ENCODE peak calls at places on chromosomes 5 and 9, in four cellular contexts. J is IMR-90, N is H9, H is mesendoderm. C is an unnamed sample.

GRCh38 chr5:116084231-116084630 is 594 bp upstream of the COMMD10 start:
- DNase-seq in J (peak), H (peak), N (no peak), C (no peak)

GRCh38 chr9:28808042-28808441 is 1234.8 kb upstream of the C9orf72 start:
- DNase-seq in H (no peak), J (no peak), N (no peak), C (no peak)

GRCh38 chr9:2087500-2088313 is 72.6 kb downstream of the SMARCA2 start:
- DNase-seq in N (no peak), H (peak), J (peak), C (no peak)

GRCh38 chr5:89992201-89992600 is 417.4 kb downstream of the CETN3 start:
- DNase-seq in J (no peak), N (no peak), H (no peak), C (no peak)

GRCh38 chr5:7876867-7877266 is 7.9 kb downstream of the MTRR start:
- DNase-seq in N (no peak), J (peak), H (no peak), C (no peak)

GRCh38 chr5:173974688-173975239 is 14.2 kb upstream of the C5orf47 start:
- DNase-seq in J (no peak), H (no peak), N (no peak), C (no peak)

GRCh38 chr9:4465910-4466309 is 24.4 kb upstream of the SLC1A1 start:
- DNase-seq in J (no peak), H (no peak), N (no peak), C (no peak)

GRCh38 chr9:734831-735511 is 106.5 kb upstream of the DMRT1 start:
- DNase-seq in J (peak), H (no peak), N (no peak), C (no peak)

GRCh38 chr5:55187370-55187769 is 14.4 kb upstream of the CDC20B start:
- DNase-seq in N (no peak), J (no peak), H (peak), C (no peak)

GRCh38 chr9:19216466-19216865 is 14.0 kb upstream of the DENND4C start:
- DNase-seq in J (no peak), H (no peak), N (no peak), C (no peak)

GRCh38 chr9:9912459-9912858 is 700.3 kb downstream of the PTPRD start:
- DNase-seq in N (no peak), H (no peak), J (no peak), C (no peak)

DNA sequence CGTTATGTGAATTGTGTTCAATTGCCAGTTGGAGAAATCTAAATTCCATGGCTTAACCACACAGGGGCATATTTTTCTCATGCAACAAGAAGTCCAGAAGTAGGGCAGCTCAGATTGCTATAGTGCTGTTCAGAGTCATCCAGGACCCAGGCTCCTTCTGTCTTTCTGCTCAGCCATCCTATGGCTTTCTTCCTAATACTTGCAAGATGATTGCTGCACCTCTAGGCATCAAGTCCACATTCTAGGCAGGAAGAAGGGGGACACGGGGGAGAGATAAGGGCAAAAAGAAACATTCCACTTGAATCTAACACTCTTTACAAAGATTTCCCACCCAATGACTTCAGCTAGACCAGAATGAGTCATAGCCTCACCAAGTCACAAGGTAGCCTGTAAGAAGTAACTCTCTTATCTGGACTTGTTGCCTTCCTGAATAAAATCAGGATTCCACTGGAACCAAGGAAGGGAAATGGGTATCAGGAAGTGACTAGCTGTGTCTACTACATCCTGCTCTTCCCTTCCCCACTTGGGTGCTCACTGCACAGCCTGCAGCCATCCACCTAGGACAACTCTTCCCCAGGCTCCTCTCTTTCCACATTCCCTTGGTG is 5.3 kb downstream of the ERAP2 start:
- DNase-seq in N (no peak), J (peak), H (peak), C (no peak)
- H4K5ac ChIP-seq in N (no peak), J (no peak), H (peak), C (no peak)

GRCh38 chr9:100785946-100786345 is 208.1 kb downstream of the CAVIN4 start:
- DNase-seq in H (no peak), J (no peak), N (no peak), C (no peak)
- H4K5ac ChIP-seq in H (no peak), J (no peak), N (no peak), C (no peak)

GRCh38 chr5:126914813-126915436 is 115.4 kb downstream of the MARCHF3 start:
- DNase-seq in N (no peak), J (no peak), H (no peak), C (no peak)

GRCh38 chr5:126915496-126915895 is 114.9 kb downstream of the MARCHF3 start:
- DNase-seq in N (no peak), H (no peak), J (no peak), C (no peak)

GRCh38 chr5:126909856-126910255 is 120.5 kb downstream of the MARCHF3 start:
- DNase-seq in N (no peak), J (no peak), H (no peak), C (no peak)

GRCh38 chr5:126912607-126913006 is 117.8 kb downstream of the MARCHF3 start:
- DNase-seq in N (no peak), J (peak), H (no peak), C (no peak)

GRCh38 chr5:126913316-126913715 is 117.0 kb downstream of the MARCHF3 start:
- DNase-seq in J (no peak), H (no peak), N (no peak), C (no peak)
- H4K5ac ChIP-seq in J (no peak), H (no peak), N (no peak), C (no peak)

GRCh38 chr9:128685636-128686489 is 3.2 kb upstream of the SET start:
- DNase-seq in H (no peak), J (no peak), N (no peak), C (no peak)

GRCh38 chr9:128684325-128685021 is 4.5 kb upstream of the SET start:
- DNase-seq in H (peak), N (peak), J (peak), C (peak)

GRCh38 chr9:128684065-128684324 is 5.0 kb upstream of the SET start:
- DNase-seq in J (no peak), H (no peak), N (no peak), C (no peak)

GRCh38 chr9:128685022-128685332 is 4.0 kb upstream of the SET start:
- DNase-seq in N (no peak), H (no peak), J (no peak), C (no peak)

DNA sequence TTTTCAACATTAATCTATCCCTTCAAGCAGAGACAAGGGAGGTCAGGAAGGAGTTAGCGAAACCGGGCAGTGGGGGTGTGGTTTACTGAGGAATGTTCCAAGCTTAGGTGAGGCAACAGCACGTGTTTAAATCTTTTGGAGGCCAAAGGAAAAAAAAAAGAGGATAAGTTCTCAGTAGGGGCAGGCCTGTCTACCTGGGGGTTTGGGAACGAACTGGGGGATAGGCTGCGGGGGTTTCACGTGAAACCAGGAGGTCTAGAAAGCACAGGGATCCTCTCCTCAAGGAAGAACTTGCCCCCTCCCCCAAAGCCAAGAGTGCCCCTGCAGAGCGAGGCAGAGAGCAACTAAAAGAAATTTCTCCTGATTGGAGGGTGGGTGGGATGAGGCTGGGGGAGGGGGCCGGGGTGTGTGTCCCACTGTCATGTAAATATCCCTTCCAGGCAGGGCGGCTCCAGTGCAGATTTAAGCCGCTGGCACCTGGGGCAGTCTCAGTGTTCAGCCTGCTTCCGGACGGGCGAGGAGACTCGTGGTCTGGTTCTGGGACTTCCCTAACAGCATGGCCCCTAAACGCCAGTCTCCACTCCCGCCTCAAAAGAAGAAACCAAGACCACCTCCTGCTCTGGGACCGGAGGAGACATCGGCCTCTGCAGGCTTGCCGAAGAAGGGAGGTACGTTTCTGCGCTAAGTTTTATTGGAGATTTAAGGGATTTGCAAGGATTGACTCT is 5.5 kb upstream of the SET start:
- DNase-seq in H (peak), N (peak), J (peak), C (peak)
- H4K5ac ChIP-seq in H (no peak), N (peak), J (peak), C (peak)

DNA sequence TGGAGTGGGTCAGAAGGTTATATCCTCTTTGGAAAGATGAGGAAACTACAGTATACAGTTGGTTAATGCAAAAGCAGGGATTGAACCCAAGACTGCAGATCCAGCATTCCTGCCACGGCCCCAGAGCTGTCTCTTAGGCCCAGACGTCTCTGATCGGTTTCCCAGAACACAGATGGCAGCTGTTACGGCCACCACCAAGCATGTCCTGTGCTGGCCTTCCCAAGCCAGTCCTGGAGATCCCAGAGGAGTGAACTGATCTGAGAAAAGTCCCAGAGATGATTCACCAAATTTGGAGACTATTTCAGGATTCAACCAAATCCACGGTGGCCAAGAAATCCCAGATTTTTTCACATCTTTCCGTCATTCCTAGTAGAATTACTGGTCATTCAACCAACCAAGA is 20.1 kb downstream of the TNIP1 start:
- DNase-seq in J (no peak), H (no peak), N (no peak), C (no peak)
- H4K5ac ChIP-seq in J (no peak), H (no peak), N (no peak), C (no peak)